ENCODE peak calls at places on chromosomes 3 and 15, in nine cellular contexts. One of them, this sample, is unnamed.

GRCh38 chr3:52453496-52454234 is at the start of gene TNNC1:
- DNase-seq in right cardiac atrium: peak; percentile 59
- DNase-seq in HCEC 1CT: no peak
- DNase-seq in hypothalamus: no peak
- DNase-seq in stimulated activated naive B cell treated with anti-CD40 and anti-IgM and Interleukin-4, amounts not matched to agents 10 μg/mL and 1 μg/mL and 100 μg/mL, for 72 hours: no peak
- DNase-seq in cardiac muscle cell: no peak
- DNase-seq in endothelial cell: no peak
- DNase-seq in stromal cell of bone marrow: no peak
- DNase-seq in T-cell: no peak
- DNase-seq in this sample: no peak

GRCh38 chr3:69058180-69058946 is 6.2 kb upstream of the TMF1 start:
- DNase-seq in right cardiac atrium: no peak
- DNase-seq in HCEC 1CT: no peak
- DNase-seq in hypothalamus: no peak
- DNase-seq in stimulated activated naive B cell treated with anti-CD40 and anti-IgM and Interleukin-4, amounts not matched to agents 10 μg/mL and 1 μg/mL and 100 μg/mL, for 72 hours: no peak
- DNase-seq in cardiac muscle cell: no peak
- DNase-seq in endothelial cell: no peak
- DNase-seq in stromal cell of bone marrow: no peak
- DNase-seq in T-cell: no peak
- DNase-seq in this sample: no peak

GRCh38 chr3:131907809-131908208 is 127.0 kb downstream of the CPNE4 start:
- DNase-seq in right cardiac atrium: no peak
- DNase-seq in HCEC 1CT: no peak
- DNase-seq in hypothalamus: no peak
- DNase-seq in stimulated activated naive B cell treated with anti-CD40 and anti-IgM and Interleukin-4, amounts not matched to agents 10 μg/mL and 1 μg/mL and 100 μg/mL, for 72 hours: no peak
- DNase-seq in cardiac muscle cell: peak; percentile 40
- DNase-seq in endothelial cell: no peak
- DNase-seq in stromal cell of bone marrow: no peak
- DNase-seq in T-cell: no peak
- DNase-seq in this sample: no peak

GRCh38 chr3:118987466-118987865 is 47.2 kb downstream of the IGSF11 start:
- DNase-seq in right cardiac atrium: peak; percentile 80
- DNase-seq in HCEC 1CT: no peak
- DNase-seq in hypothalamus: peak; percentile 69
- DNase-seq in stimulated activated naive B cell treated with anti-CD40 and anti-IgM and Interleukin-4, amounts not matched to agents 10 μg/mL and 1 μg/mL and 100 μg/mL, for 72 hours: no peak
- DNase-seq in cardiac muscle cell: peak; percentile 21
- DNase-seq in endothelial cell: no peak
- DNase-seq in stromal cell of bone marrow: peak; percentile 64
- DNase-seq in T-cell: no peak
- DNase-seq in this sample: no peak

GRCh38 chr15:71705151-71705550 is 105.2 kb upstream of the NR2E3 start:
- DNase-seq in right cardiac atrium: no peak
- DNase-seq in HCEC 1CT: no peak
- DNase-seq in hypothalamus: no peak
- DNase-seq in stimulated activated naive B cell treated with anti-CD40 and anti-IgM and Interleukin-4, amounts not matched to agents 10 μg/mL and 1 μg/mL and 100 μg/mL, for 72 hours: no peak
- DNase-seq in cardiac muscle cell: peak; percentile 38
- DNase-seq in endothelial cell: no peak
- DNase-seq in stromal cell of bone marrow: no peak
- DNase-seq in T-cell: no peak
- DNase-seq in this sample: no peak

GRCh38 chr3:181417748-181418147 is 294.0 kb upstream of the SOX2 start:
- DNase-seq in right cardiac atrium: no peak
- DNase-seq in HCEC 1CT: peak; percentile 10
- DNase-seq in hypothalamus: peak; percentile 14
- DNase-seq in stimulated activated naive B cell treated with anti-CD40 and anti-IgM and Interleukin-4, amounts not matched to agents 10 μg/mL and 1 μg/mL and 100 μg/mL, for 72 hours: no peak
- DNase-seq in cardiac muscle cell: no peak
- DNase-seq in endothelial cell: peak; percentile 18
- DNase-seq in stromal cell of bone marrow: no peak
- DNase-seq in T-cell: no peak
- DNase-seq in this sample: no peak

GRCh38 chr3:100144255-100144866 is 30.1 kb upstream of the FILIP1L start:
- DNase-seq in right cardiac atrium: no peak
- DNase-seq in HCEC 1CT: no peak
- DNase-seq in hypothalamus: no peak
- DNase-seq in stimulated activated naive B cell treated with anti-CD40 and anti-IgM and Interleukin-4, amounts not matched to agents 10 μg/mL and 1 μg/mL and 100 μg/mL, for 72 hours: peak; percentile 9
- DNase-seq in cardiac muscle cell: no peak
- DNase-seq in endothelial cell: no peak
- DNase-seq in stromal cell of bone marrow: no peak
- DNase-seq in T-cell: no peak
- DNase-seq in this sample: no peak

GRCh38 chr3:157373783-157374182 is 62.9 kb upstream of the PTX3 start:
- DNase-seq in right cardiac atrium: no peak
- DNase-seq in HCEC 1CT: no peak
- DNase-seq in hypothalamus: no peak
- DNase-seq in stimulated activated naive B cell treated with anti-CD40 and anti-IgM and Interleukin-4, amounts not matched to agents 10 μg/mL and 1 μg/mL and 100 μg/mL, for 72 hours: no peak
- DNase-seq in cardiac muscle cell: peak; percentile 51
- DNase-seq in endothelial cell: no peak
- DNase-seq in stromal cell of bone marrow: no peak
- DNase-seq in T-cell: no peak
- DNase-seq in this sample: no peak

GRCh38 chr3:55675478-55675877 is 188.4 kb upstream of the WNT5A start:
- DNase-seq in right cardiac atrium: no peak
- DNase-seq in HCEC 1CT: no peak
- DNase-seq in hypothalamus: no peak
- DNase-seq in stimulated activated naive B cell treated with anti-CD40 and anti-IgM and Interleukin-4, amounts not matched to agents 10 μg/mL and 1 μg/mL and 100 μg/mL, for 72 hours: no peak
- DNase-seq in cardiac muscle cell: no peak
- DNase-seq in endothelial cell: no peak
- DNase-seq in stromal cell of bone marrow: no peak
- DNase-seq in T-cell: no peak
- DNase-seq in this sample: no peak

GRCh38 chr15:69538381-69538780 is 85.8 kb downstream of the RPLP1 start:
- DNase-seq in right cardiac atrium: no peak
- DNase-seq in HCEC 1CT: no peak
- DNase-seq in hypothalamus: no peak
- DNase-seq in stimulated activated naive B cell treated with anti-CD40 and anti-IgM and Interleukin-4, amounts not matched to agents 10 μg/mL and 1 μg/mL and 100 μg/mL, for 72 hours: no peak
- DNase-seq in cardiac muscle cell: no peak
- DNase-seq in endothelial cell: no peak
- DNase-seq in stromal cell of bone marrow: no peak
- DNase-seq in T-cell: no peak
- DNase-seq in this sample: no peak

GRCh38 chr3:33636125-33636855 is 81.8 kb downstream of the CLASP2 start:
- DNase-seq in right cardiac atrium: no peak
- DNase-seq in HCEC 1CT: peak; percentile 75
- DNase-seq in hypothalamus: no peak
- DNase-seq in stimulated activated naive B cell treated with anti-CD40 and anti-IgM and Interleukin-4, amounts not matched to agents 10 μg/mL and 1 μg/mL and 100 μg/mL, for 72 hours: no peak
- DNase-seq in cardiac muscle cell: peak; percentile 80
- DNase-seq in endothelial cell: peak; percentile 26
- DNase-seq in stromal cell of bone marrow: peak; percentile 45
- DNase-seq in T-cell: no peak
- DNase-seq in this sample: no peak